ENCODE peak calls at places on chromosomes 11 and 22, in ten cellular contexts. One of them, this sample, is unnamed.

GRCh38 chr11:1771700-1772099 is 8.0 kb upstream of the CTSD start:
- DNase-seq in activated gamma-delta T cell treated with anti-CD3 and anti-CD28 coated beads, Interleukin-2, amount 50 U/mL, for 16 hours: no peak
- DNase-seq in stimulated activated CD4-positive, alpha-beta T cell treated with anti-CD3 and anti-CD28 coated beads, Interleukin-2, amount 100 ng/mL, for 4 hours: no peak
- DNase-seq in GF-D8: peak
- DNase-seq in stimulated activated CD8-positive, alpha-beta memory T cell treated with anti-CD3 and anti-CD28 coated beads, Interleukin-2, amount 100 ng/mL, for 1 hour: no peak
- DNase-seq in SJSA1: no peak
- DNase-seq in mucosa of gallbladder: peak
- DNase-seq in activated CD8-positive, alpha-beta memory T cell treated with anti-CD3 and anti-CD28 coated beads, Interleukin-2, amount 50 U/mL, for 4 hours: no peak
- DNase-seq in Caco-2: no peak
- DNase-seq in left ventricle myocardium inferior: no peak
- DNase-seq in this sample: peak

GRCh38 chr22:27978875-27979274 is 59.8 kb upstream of the PITPNB start:
- DNase-seq in activated gamma-delta T cell treated with anti-CD3 and anti-CD28 coated beads, Interleukin-2, amount 50 U/mL, for 16 hours: no peak
- DNase-seq in stimulated activated CD4-positive, alpha-beta T cell treated with anti-CD3 and anti-CD28 coated beads, Interleukin-2, amount 100 ng/mL, for 4 hours: no peak
- DNase-seq in GF-D8: no peak
- DNase-seq in stimulated activated CD8-positive, alpha-beta memory T cell treated with anti-CD3 and anti-CD28 coated beads, Interleukin-2, amount 100 ng/mL, for 1 hour: no peak
- DNase-seq in SJSA1: no peak
- DNase-seq in mucosa of gallbladder: no peak
- DNase-seq in activated CD8-positive, alpha-beta memory T cell treated with anti-CD3 and anti-CD28 coated beads, Interleukin-2, amount 50 U/mL, for 4 hours: no peak
- DNase-seq in Caco-2: no peak
- DNase-seq in left ventricle myocardium inferior: no peak
- DNase-seq in this sample: no peak

GRCh38 chr11:117172678-117173421 is 5.7 kb upstream of the SIDT2 start:
- DNase-seq in activated gamma-delta T cell treated with anti-CD3 and anti-CD28 coated beads, Interleukin-2, amount 50 U/mL, for 16 hours: no peak
- DNase-seq in stimulated activated CD4-positive, alpha-beta T cell treated with anti-CD3 and anti-CD28 coated beads, Interleukin-2, amount 100 ng/mL, for 4 hours: no peak
- DNase-seq in GF-D8: no peak
- DNase-seq in stimulated activated CD8-positive, alpha-beta memory T cell treated with anti-CD3 and anti-CD28 coated beads, Interleukin-2, amount 100 ng/mL, for 1 hour: no peak
- DNase-seq in SJSA1: no peak
- DNase-seq in mucosa of gallbladder: no peak
- DNase-seq in activated CD8-positive, alpha-beta memory T cell treated with anti-CD3 and anti-CD28 coated beads, Interleukin-2, amount 50 U/mL, for 4 hours: no peak
- DNase-seq in Caco-2: no peak
- DNase-seq in left ventricle myocardium inferior: no peak
- DNase-seq in this sample: no peak

GRCh38 chr11:17748044-17748443 is 13.5 kb downstream of the KCNC1 start:
- DNase-seq in activated gamma-delta T cell treated with anti-CD3 and anti-CD28 coated beads, Interleukin-2, amount 50 U/mL, for 16 hours: no peak
- DNase-seq in stimulated activated CD4-positive, alpha-beta T cell treated with anti-CD3 and anti-CD28 coated beads, Interleukin-2, amount 100 ng/mL, for 4 hours: no peak
- DNase-seq in GF-D8: no peak
- DNase-seq in stimulated activated CD8-positive, alpha-beta memory T cell treated with anti-CD3 and anti-CD28 coated beads, Interleukin-2, amount 100 ng/mL, for 1 hour: no peak
- DNase-seq in SJSA1: no peak
- DNase-seq in mucosa of gallbladder: no peak
- DNase-seq in activated CD8-positive, alpha-beta memory T cell treated with anti-CD3 and anti-CD28 coated beads, Interleukin-2, amount 50 U/mL, for 4 hours: peak
- DNase-seq in Caco-2: no peak
- DNase-seq in left ventricle myocardium inferior: no peak
- DNase-seq in this sample: no peak

GRCh38 chr11:46562527-46562926 is 31.3 kb downstream of the AMBRA1 start:
- DNase-seq in activated gamma-delta T cell treated with anti-CD3 and anti-CD28 coated beads, Interleukin-2, amount 50 U/mL, for 16 hours: no peak
- DNase-seq in stimulated activated CD4-positive, alpha-beta T cell treated with anti-CD3 and anti-CD28 coated beads, Interleukin-2, amount 100 ng/mL, for 4 hours: no peak
- DNase-seq in GF-D8: no peak
- DNase-seq in stimulated activated CD8-positive, alpha-beta memory T cell treated with anti-CD3 and anti-CD28 coated beads, Interleukin-2, amount 100 ng/mL, for 1 hour: no peak
- DNase-seq in SJSA1: no peak
- DNase-seq in mucosa of gallbladder: no peak
- DNase-seq in activated CD8-positive, alpha-beta memory T cell treated with anti-CD3 and anti-CD28 coated beads, Interleukin-2, amount 50 U/mL, for 4 hours: no peak
- DNase-seq in Caco-2: no peak
- DNase-seq in left ventricle myocardium inferior: no peak
- DNase-seq in this sample: no peak

GRCh38 chr11:22778642-22779041 is 51.0 kb downstream of the SVIP start:
- DNase-seq in activated gamma-delta T cell treated with anti-CD3 and anti-CD28 coated beads, Interleukin-2, amount 50 U/mL, for 16 hours: no peak
- DNase-seq in stimulated activated CD4-positive, alpha-beta T cell treated with anti-CD3 and anti-CD28 coated beads, Interleukin-2, amount 100 ng/mL, for 4 hours: no peak
- DNase-seq in GF-D8: no peak
- DNase-seq in stimulated activated CD8-positive, alpha-beta memory T cell treated with anti-CD3 and anti-CD28 coated beads, Interleukin-2, amount 100 ng/mL, for 1 hour: no peak
- DNase-seq in SJSA1: no peak
- DNase-seq in mucosa of gallbladder: no peak
- DNase-seq in activated CD8-positive, alpha-beta memory T cell treated with anti-CD3 and anti-CD28 coated beads, Interleukin-2, amount 50 U/mL, for 4 hours: no peak
- DNase-seq in Caco-2: no peak
- DNase-seq in left ventricle myocardium inferior: no peak
- DNase-seq in this sample: no peak

GRCh38 chr22:44133161-44133560 is 47.6 kb upstream of the PARVG start:
- DNase-seq in activated gamma-delta T cell treated with anti-CD3 and anti-CD28 coated beads, Interleukin-2, amount 50 U/mL, for 16 hours: no peak
- DNase-seq in stimulated activated CD4-positive, alpha-beta T cell treated with anti-CD3 and anti-CD28 coated beads, Interleukin-2, amount 100 ng/mL, for 4 hours: no peak
- DNase-seq in GF-D8: no peak
- DNase-seq in stimulated activated CD8-positive, alpha-beta memory T cell treated with anti-CD3 and anti-CD28 coated beads, Interleukin-2, amount 100 ng/mL, for 1 hour: no peak
- DNase-seq in SJSA1: no peak
- DNase-seq in mucosa of gallbladder: no peak
- DNase-seq in activated CD8-positive, alpha-beta memory T cell treated with anti-CD3 and anti-CD28 coated beads, Interleukin-2, amount 50 U/mL, for 4 hours: no peak
- DNase-seq in Caco-2: no peak
- DNase-seq in left ventricle myocardium inferior: no peak
- DNase-seq in this sample: no peak

GRCh38 chr11:124740277-124740882 is 638 bp downstream of the NRGN start:
- DNase-seq in activated gamma-delta T cell treated with anti-CD3 and anti-CD28 coated beads, Interleukin-2, amount 50 U/mL, for 16 hours: no peak
- DNase-seq in stimulated activated CD4-positive, alpha-beta T cell treated with anti-CD3 and anti-CD28 coated beads, Interleukin-2, amount 100 ng/mL, for 4 hours: peak
- DNase-seq in GF-D8: peak
- DNase-seq in stimulated activated CD8-positive, alpha-beta memory T cell treated with anti-CD3 and anti-CD28 coated beads, Interleukin-2, amount 100 ng/mL, for 1 hour: peak
- DNase-seq in SJSA1: no peak
- DNase-seq in mucosa of gallbladder: no peak
- DNase-seq in activated CD8-positive, alpha-beta memory T cell treated with anti-CD3 and anti-CD28 coated beads, Interleukin-2, amount 50 U/mL, for 4 hours: peak
- DNase-seq in Caco-2: peak
- DNase-seq in left ventricle myocardium inferior: peak
- DNase-seq in this sample: no peak

GRCh38 chr11:64915366-64915887 is 1.6 kb downstream of the ATG2A start:
- DNase-seq in activated gamma-delta T cell treated with anti-CD3 and anti-CD28 coated beads, Interleukin-2, amount 50 U/mL, for 16 hours: no peak
- DNase-seq in stimulated activated CD4-positive, alpha-beta T cell treated with anti-CD3 and anti-CD28 coated beads, Interleukin-2, amount 100 ng/mL, for 4 hours: no peak
- DNase-seq in GF-D8: no peak
- DNase-seq in stimulated activated CD8-positive, alpha-beta memory T cell treated with anti-CD3 and anti-CD28 coated beads, Interleukin-2, amount 100 ng/mL, for 1 hour: no peak
- DNase-seq in SJSA1: no peak
- DNase-seq in mucosa of gallbladder: no peak
- DNase-seq in activated CD8-positive, alpha-beta memory T cell treated with anti-CD3 and anti-CD28 coated beads, Interleukin-2, amount 50 U/mL, for 4 hours: no peak
- DNase-seq in Caco-2: no peak
- DNase-seq in left ventricle myocardium inferior: no peak
- DNase-seq in this sample: no peak

GRCh38 chr11:127471662-127472061 is 471.1 kb upstream of the KIRREL3 start:
- DNase-seq in activated gamma-delta T cell treated with anti-CD3 and anti-CD28 coated beads, Interleukin-2, amount 50 U/mL, for 16 hours: no peak
- DNase-seq in stimulated activated CD4-positive, alpha-beta T cell treated with anti-CD3 and anti-CD28 coated beads, Interleukin-2, amount 100 ng/mL, for 4 hours: no peak
- DNase-seq in GF-D8: no peak
- DNase-seq in stimulated activated CD8-positive, alpha-beta memory T cell treated with anti-CD3 and anti-CD28 coated beads, Interleukin-2, amount 100 ng/mL, for 1 hour: no peak
- DNase-seq in SJSA1: no peak
- DNase-seq in mucosa of gallbladder: no peak
- DNase-seq in activated CD8-positive, alpha-beta memory T cell treated with anti-CD3 and anti-CD28 coated beads, Interleukin-2, amount 50 U/mL, for 4 hours: no peak
- DNase-seq in Caco-2: no peak
- DNase-seq in left ventricle myocardium inferior: no peak
- DNase-seq in this sample: no peak

GRCh38 chr11:57566564-57567209 is 785 bp downstream of the UBE2L6 start:
- DNase-seq in activated gamma-delta T cell treated with anti-CD3 and anti-CD28 coated beads, Interleukin-2, amount 50 U/mL, for 16 hours: no peak
- DNase-seq in stimulated activated CD4-positive, alpha-beta T cell treated with anti-CD3 and anti-CD28 coated beads, Interleukin-2, amount 100 ng/mL, for 4 hours: peak
- DNase-seq in GF-D8: no peak
- DNase-seq in stimulated activated CD8-positive, alpha-beta memory T cell treated with anti-CD3 and anti-CD28 coated beads, Interleukin-2, amount 100 ng/mL, for 1 hour: no peak
- DNase-seq in SJSA1: no peak
- DNase-seq in mucosa of gallbladder: no peak
- DNase-seq in activated CD8-positive, alpha-beta memory T cell treated with anti-CD3 and anti-CD28 coated beads, Interleukin-2, amount 50 U/mL, for 4 hours: no peak
- DNase-seq in Caco-2: no peak
- DNase-seq in left ventricle myocardium inferior: no peak
- DNase-seq in this sample: no peak

GRCh38 chr22:22463855-22464540 is 44.5 kb downstream of the ZNF280B start:
- DNase-seq in activated gamma-delta T cell treated with anti-CD3 and anti-CD28 coated beads, Interleukin-2, amount 50 U/mL, for 16 hours: peak
- DNase-seq in stimulated activated CD4-positive, alpha-beta T cell treated with anti-CD3 and anti-CD28 coated beads, Interleukin-2, amount 100 ng/mL, for 4 hours: peak
- DNase-seq in GF-D8: peak
- DNase-seq in stimulated activated CD8-positive, alpha-beta memory T cell treated with anti-CD3 and anti-CD28 coated beads, Interleukin-2, amount 100 ng/mL, for 1 hour: peak
- DNase-seq in SJSA1: peak
- DNase-seq in mucosa of gallbladder: peak
- DNase-seq in activated CD8-positive, alpha-beta memory T cell treated with anti-CD3 and anti-CD28 coated beads, Interleukin-2, amount 50 U/mL, for 4 hours: peak
- DNase-seq in Caco-2: peak
- DNase-seq in left ventricle myocardium inferior: no peak
- DNase-seq in this sample: no peak

GRCh38 chr11:6926208-6927029 is at the start of gene ZNF215:
- DNase-seq in activated gamma-delta T cell treated with anti-CD3 and anti-CD28 coated beads, Interleukin-2, amount 50 U/mL, for 16 hours: no peak
- DNase-seq in stimulated activated CD4-positive, alpha-beta T cell treated with anti-CD3 and anti-CD28 coated beads, Interleukin-2, amount 100 ng/mL, for 4 hours: no peak
- DNase-seq in GF-D8: no peak
- DNase-seq in stimulated activated CD8-positive, alpha-beta memory T cell treated with anti-CD3 and anti-CD28 coated beads, Interleukin-2, amount 100 ng/mL, for 1 hour: no peak
- DNase-seq in SJSA1: no peak
- DNase-seq in mucosa of gallbladder: peak
- DNase-seq in activated CD8-positive, alpha-beta memory T cell treated with anti-CD3 and anti-CD28 coated beads, Interleukin-2, amount 50 U/mL, for 4 hours: peak
- DNase-seq in Caco-2: no peak
- DNase-seq in left ventricle myocardium inferior: peak
- DNase-seq in this sample: peak

GRCh38 chr11:6413791-6414231 is 5.1 kb downstream of the APBB1 start:
- DNase-seq in activated gamma-delta T cell treated with anti-CD3 and anti-CD28 coated beads, Interleukin-2, amount 50 U/mL, for 16 hours: no peak
- DNase-seq in stimulated activated CD4-positive, alpha-beta T cell treated with anti-CD3 and anti-CD28 coated beads, Interleukin-2, amount 100 ng/mL, for 4 hours: peak
- DNase-seq in GF-D8: no peak
- DNase-seq in stimulated activated CD8-positive, alpha-beta memory T cell treated with anti-CD3 and anti-CD28 coated beads, Interleukin-2, amount 100 ng/mL, for 1 hour: no peak
- DNase-seq in SJSA1: no peak
- DNase-seq in mucosa of gallbladder: no peak
- DNase-seq in activated CD8-positive, alpha-beta memory T cell treated with anti-CD3 and anti-CD28 coated beads, Interleukin-2, amount 50 U/mL, for 4 hours: peak
- DNase-seq in Caco-2: no peak
- DNase-seq in left ventricle myocardium inferior: no peak
- DNase-seq in this sample: no peak

GRCh38 chr22:23565288-23565941 is 14.7 kb downstream of the IGLL1 start:
- DNase-seq in activated gamma-delta T cell treated with anti-CD3 and anti-CD28 coated beads, Interleukin-2, amount 50 U/mL, for 16 hours: no peak
- DNase-seq in stimulated activated CD4-positive, alpha-beta T cell treated with anti-CD3 and anti-CD28 coated beads, Interleukin-2, amount 100 ng/mL, for 4 hours: no peak
- DNase-seq in GF-D8: peak
- DNase-seq in stimulated activated CD8-positive, alpha-beta memory T cell treated with anti-CD3 and anti-CD28 coated beads, Interleukin-2, amount 100 ng/mL, for 1 hour: no peak
- DNase-seq in SJSA1: no peak
- DNase-seq in mucosa of gallbladder: no peak
- DNase-seq in activated CD8-positive, alpha-beta memory T cell treated with anti-CD3 and anti-CD28 coated beads, Interleukin-2, amount 50 U/mL, for 4 hours: no peak
- DNase-seq in Caco-2: peak
- DNase-seq in left ventricle myocardium inferior: no peak
- DNase-seq in this sample: peak

GRCh38 chr11:113723706-113724246 is 17.7 kb upstream of the TMPRSS5 start:
- DNase-seq in activated gamma-delta T cell treated with anti-CD3 and anti-CD28 coated beads, Interleukin-2, amount 50 U/mL, for 16 hours: no peak
- DNase-seq in stimulated activated CD4-positive, alpha-beta T cell treated with anti-CD3 and anti-CD28 coated beads, Interleukin-2, amount 100 ng/mL, for 4 hours: no peak
- DNase-seq in GF-D8: no peak
- DNase-seq in stimulated activated CD8-positive, alpha-beta memory T cell treated with anti-CD3 and anti-CD28 coated beads, Interleukin-2, amount 100 ng/mL, for 1 hour: no peak
- DNase-seq in SJSA1: no peak
- DNase-seq in mucosa of gallbladder: no peak
- DNase-seq in activated CD8-positive, alpha-beta memory T cell treated with anti-CD3 and anti-CD28 coated beads, Interleukin-2, amount 50 U/mL, for 4 hours: no peak
- DNase-seq in Caco-2: no peak
- DNase-seq in left ventricle myocardium inferior: no peak
- DNase-seq in this sample: no peak

GRCh38 chr22:19783531-19784395 is 23.2 kb downstream of the TBX1 start:
- DNase-seq in activated gamma-delta T cell treated with anti-CD3 and anti-CD28 coated beads, Interleukin-2, amount 50 U/mL, for 16 hours: no peak
- DNase-seq in stimulated activated CD4-positive, alpha-beta T cell treated with anti-CD3 and anti-CD28 coated beads, Interleukin-2, amount 100 ng/mL, for 4 hours: no peak
- DNase-seq in GF-D8: no peak
- DNase-seq in stimulated activated CD8-positive, alpha-beta memory T cell treated with anti-CD3 and anti-CD28 coated beads, Interleukin-2, amount 100 ng/mL, for 1 hour: no peak
- DNase-seq in SJSA1: no peak
- DNase-seq in mucosa of gallbladder: no peak
- DNase-seq in activated CD8-positive, alpha-beta memory T cell treated with anti-CD3 and anti-CD28 coated beads, Interleukin-2, amount 50 U/mL, for 4 hours: no peak
- DNase-seq in Caco-2: no peak
- DNase-seq in left ventricle myocardium inferior: no peak
- DNase-seq in this sample: no peak

GRCh38 chr11:14075118-14075601 is 112.6 kb downstream of the SPON1 start:
- DNase-seq in activated gamma-delta T cell treated with anti-CD3 and anti-CD28 coated beads, Interleukin-2, amount 50 U/mL, for 16 hours: peak
- DNase-seq in stimulated activated CD4-positive, alpha-beta T cell treated with anti-CD3 and anti-CD28 coated beads, Interleukin-2, amount 100 ng/mL, for 4 hours: peak
- DNase-seq in GF-D8: no peak
- DNase-seq in stimulated activated CD8-positive, alpha-beta memory T cell treated with anti-CD3 and anti-CD28 coated beads, Interleukin-2, amount 100 ng/mL, for 1 hour: no peak
- DNase-seq in SJSA1: no peak
- DNase-seq in mucosa of gallbladder: no peak
- DNase-seq in activated CD8-positive, alpha-beta memory T cell treated with anti-CD3 and anti-CD28 coated beads, Interleukin-2, amount 50 U/mL, for 4 hours: peak
- DNase-seq in Caco-2: no peak
- DNase-seq in left ventricle myocardium inferior: no peak
- DNase-seq in this sample: no peak

GRCh38 chr22:42399315-42400271 is 32.6 kb downstream of the NFAM1 start:
- DNase-seq in activated gamma-delta T cell treated with anti-CD3 and anti-CD28 coated beads, Interleukin-2, amount 50 U/mL, for 16 hours: no peak
- DNase-seq in stimulated activated CD4-positive, alpha-beta T cell treated with anti-CD3 and anti-CD28 coated beads, Interleukin-2, amount 100 ng/mL, for 4 hours: no peak
- DNase-seq in GF-D8: peak
- DNase-seq in stimulated activated CD8-positive, alpha-beta memory T cell treated with anti-CD3 and anti-CD28 coated beads, Interleukin-2, amount 100 ng/mL, for 1 hour: no peak
- DNase-seq in SJSA1: no peak
- DNase-seq in mucosa of gallbladder: no peak
- DNase-seq in activated CD8-positive, alpha-beta memory T cell treated with anti-CD3 and anti-CD28 coated beads, Interleukin-2, amount 50 U/mL, for 4 hours: no peak
- DNase-seq in Caco-2: no peak
- DNase-seq in left ventricle myocardium inferior: peak
- DNase-seq in this sample: no peak

GRCh38 chr11:76209671-76209955 is 3.3 kb upstream of the WNT11 start:
- DNase-seq in activated gamma-delta T cell treated with anti-CD3 and anti-CD28 coated beads, Interleukin-2, amount 50 U/mL, for 16 hours: no peak
- DNase-seq in stimulated activated CD4-positive, alpha-beta T cell treated with anti-CD3 and anti-CD28 coated beads, Interleukin-2, amount 100 ng/mL, for 4 hours: no peak
- DNase-seq in GF-D8: no peak
- DNase-seq in stimulated activated CD8-positive, alpha-beta memory T cell treated with anti-CD3 and anti-CD28 coated beads, Interleukin-2, amount 100 ng/mL, for 1 hour: no peak
- DNase-seq in SJSA1: no peak
- DNase-seq in mucosa of gallbladder: no peak
- DNase-seq in activated CD8-positive, alpha-beta memory T cell treated with anti-CD3 and anti-CD28 coated beads, Interleukin-2, amount 50 U/mL, for 4 hours: no peak
- DNase-seq in Caco-2: no peak
- DNase-seq in left ventricle myocardium inferior: no peak
- DNase-seq in this sample: no peak

GRCh38 chr22:37121887-37122591 is 12.5 kb upstream of the TMPRSS6 start:
- DNase-seq in activated gamma-delta T cell treated with anti-CD3 and anti-CD28 coated beads, Interleukin-2, amount 50 U/mL, for 16 hours: peak
- DNase-seq in stimulated activated CD4-positive, alpha-beta T cell treated with anti-CD3 and anti-CD28 coated beads, Interleukin-2, amount 100 ng/mL, for 4 hours: peak
- DNase-seq in GF-D8: no peak
- DNase-seq in stimulated activated CD8-positive, alpha-beta memory T cell treated with anti-CD3 and anti-CD28 coated beads, Interleukin-2, amount 100 ng/mL, for 1 hour: peak
- DNase-seq in SJSA1: peak
- DNase-seq in mucosa of gallbladder: peak
- DNase-seq in activated CD8-positive, alpha-beta memory T cell treated with anti-CD3 and anti-CD28 coated beads, Interleukin-2, amount 50 U/mL, for 4 hours: peak
- DNase-seq in Caco-2: no peak
- DNase-seq in left ventricle myocardium inferior: no peak
- DNase-seq in this sample: no peak

GRCh38 chr11:27507561-27508322 is 1.2 kb upstream of the LIN7C start:
- DNase-seq in activated gamma-delta T cell treated with anti-CD3 and anti-CD28 coated beads, Interleukin-2, amount 50 U/mL, for 16 hours: no peak
- DNase-seq in stimulated activated CD4-positive, alpha-beta T cell treated with anti-CD3 and anti-CD28 coated beads, Interleukin-2, amount 100 ng/mL, for 4 hours: no peak
- DNase-seq in GF-D8: no peak
- DNase-seq in stimulated activated CD8-positive, alpha-beta memory T cell treated with anti-CD3 and anti-CD28 coated beads, Interleukin-2, amount 100 ng/mL, for 1 hour: no peak
- DNase-seq in SJSA1: no peak
- DNase-seq in mucosa of gallbladder: no peak
- DNase-seq in activated CD8-positive, alpha-beta memory T cell treated with anti-CD3 and anti-CD28 coated beads, Interleukin-2, amount 50 U/mL, for 4 hours: no peak
- DNase-seq in Caco-2: no peak
- DNase-seq in left ventricle myocardium inferior: no peak
- DNase-seq in this sample: no peak